ENCODE peak calls at places on chromosomes 5 and 9, in ten cellular contexts. R is effector CD4-positive, alpha-beta T cell; S is astrocyte; B is AG08395; J is neuronal stem cell; P is NCI-H1417; W is midbrain; Q is GM04504; A is LoVo; K is naive thymus-derived CD8-positive, alpha-beta T cell. D is an unnamed sample.
A peak's percentile ranks its signal among the peaks of the same experiment; 100 is the strongest.

GRCh38 chr5:180251141-180251540 is 40.7 kb downstream of the MAPK9 start:
- DNase-seq in K (no peak), P (no peak), B (no peak), R (no peak), A (no peak), J (no peak), Q (no peak), W (no peak), S (no peak), D (no peak)

GRCh38 chr9:108672475-108673065 is 183.2 kb downstream of the ACTL7B start:
- DNase-seq in Q (no peak), J (no peak), W (no peak), S (peak; percentile 12), P (no peak), B (no peak), A (no peak), R (no peak), K (no peak), D (peak; percentile 6)

GRCh38 chr5:170721681-170722080 is 61.8 kb upstream of the GABRP start:
- DNase-seq in B (no peak), J (no peak), W (no peak), R (no peak), A (no peak), K (no peak), P (no peak), S (no peak), Q (no peak), D (no peak)

GRCh38 chr9:27765266-27765665 is 192.0 kb upstream of the C9orf72 start:
- DNase-seq in J (no peak), A (no peak), K (no peak), S (peak; percentile 42), R (no peak), W (no peak), B (no peak), P (no peak), Q (no peak), D (no peak)

GRCh38 chr9:23740531-23740930 is 85.5 kb downstream of the ELAVL2 start:
- DNase-seq in W (no peak), K (no peak), Q (no peak), R (no peak), P (no peak), J (no peak), A (no peak), S (no peak), B (no peak), D (no peak)

GRCh38 chr9:107141967-107142366 is 141.1 kb upstream of the RAD23B start:
- DNase-seq in Q (no peak), W (no peak), A (no peak), P (no peak), R (no peak), J (no peak), S (no peak), B (no peak), K (no peak), D (no peak)

GRCh38 chr5:36389245-36389644 is 87.5 kb upstream of the RANBP3L start:
- DNase-seq in P (no peak), K (no peak), J (no peak), R (no peak), W (no peak), A (no peak), Q (no peak), B (no peak), S (no peak), D (no peak)

GRCh38 chr9:38068616-38068865 is 486 bp downstream of the SHB start:
- DNase-seq in A (peak; percentile 52), W (peak; percentile 59), J (no peak), B (peak; percentile 58), S (no peak), P (peak; percentile 74), K (peak; percentile 49), R (peak; percentile 19), Q (no peak), D (no peak)

GRCh38 chr5:159660401-159660800 is 255.9 kb upstream of the ADRA1B start:
- DNase-seq in J (no peak), Q (no peak), K (no peak), R (no peak), B (peak; percentile 14), S (no peak), P (no peak), W (no peak), A (peak; percentile 16), D (no peak)

GRCh38 chr9:108040783-108041182 is 551.2 kb upstream of the KLF4 start:
- DNase-seq in R (no peak), Q (no peak), A (no peak), P (no peak), W (no peak), J (no peak), K (no peak), B (peak; percentile 49), S (peak; percentile 34), D (no peak)

GRCh38 chr9:130320697-130321080 is 55.1 kb downstream of the HMCN2 start:
- DNase-seq in A (no peak), B (no peak), W (no peak), K (no peak), J (no peak), S (no peak), R (no peak), Q (no peak), P (no peak), D (peak; percentile 21)

GRCh38 chr5:143019614-143020515 is 249.7 kb downstream of the ARHGAP26 start:
- DNase-seq in W (no peak), R (no peak), K (no peak), A (no peak), S (no peak), P (no peak), J (no peak), B (no peak), Q (no peak), D (no peak)

GRCh38 chr5:16600949-16601348 is 15.8 kb downstream of the RETREG1 start:
- DNase-seq in A (no peak), S (no peak), R (no peak), Q (no peak), W (no peak), K (no peak), B (no peak), J (no peak), P (no peak), D (no peak)

GRCh38 chr5:142811840-142812557 is 41.8 kb downstream of the ARHGAP26 start:
- DNase-seq in B (no peak), S (no peak), W (no peak), J (no peak), A (no peak), Q (no peak), R (no peak), P (no peak), K (no peak), D (no peak)

GRCh38 chr9:33623658-33624586 is 99.9 kb downstream of the ANKRD18B start:
- DNase-seq in J (peak; percentile 76), K (peak; percentile 81), R (peak; percentile 51), S (peak; percentile 33), Q (peak; percentile 38), P (peak; percentile 61), B (peak; percentile 76), W (peak; percentile 85), A (peak; percentile 77), D (peak; percentile 35)

GRCh38 chr9:83281306-83282255 is 218.6 kb upstream of the RASEF start:
- DNase-seq in W (peak; percentile 16), Q (peak; percentile 39), K (no peak), A (peak; percentile 46), J (no peak), B (peak; percentile 58), P (no peak), R (no peak), S (peak; percentile 76), D (peak; percentile 37)